ENCODE peak calls at places on chromosomes 1 and 21, in nine cellular contexts. One of them, this sample, is unnamed.

GRCh38 chr21:45937721-45938452 is 43.7 kb upstream of the COL6A1 start:
- DNase-seq in fibroblast of lung: no peak
- DNase-seq in NB4: no peak
- DNase-seq in hepatocyte: no peak
- DNase-seq in HFF-Myc: no peak
- DNase-seq in esophagus squamous epithelium: no peak
- DNase-seq in thyroid gland: no peak
- DNase-seq in prostate gland: no peak
- DNase-seq in coronary artery: no peak
- DNase-seq in this sample: no peak

GRCh38 chr1:21289700-21290545 is at the start of gene ECE1:
- DNase-seq in fibroblast of lung: no peak
- DNase-seq in NB4: peak
- DNase-seq in hepatocyte: peak
- DNase-seq in HFF-Myc: no peak
- DNase-seq in esophagus squamous epithelium: no peak
- DNase-seq in thyroid gland: peak
- DNase-seq in prostate gland: no peak
- DNase-seq in coronary artery: peak
- DNase-seq in this sample: peak

GRCh38 chr1:77253211-77253610 is 28.6 kb upstream of the AK5 start:
- DNase-seq in fibroblast of lung: no peak
- DNase-seq in NB4: no peak
- DNase-seq in hepatocyte: no peak
- DNase-seq in HFF-Myc: no peak
- DNase-seq in esophagus squamous epithelium: no peak
- DNase-seq in thyroid gland: no peak
- DNase-seq in prostate gland: no peak
- DNase-seq in coronary artery: no peak
- DNase-seq in this sample: no peak

GRCh38 chr1:59678809-59679228 is 135.9 kb upstream of the HOOK1 start:
- DNase-seq in fibroblast of lung: peak
- DNase-seq in NB4: peak
- DNase-seq in hepatocyte: no peak
- DNase-seq in HFF-Myc: peak
- DNase-seq in esophagus squamous epithelium: no peak
- DNase-seq in thyroid gland: peak
- DNase-seq in prostate gland: no peak
- DNase-seq in coronary artery: no peak
- DNase-seq in this sample: peak

GRCh38 chr1:83834621-83835264 is 164.2 kb downstream of the TTLL7 start:
- DNase-seq in fibroblast of lung: no peak
- DNase-seq in NB4: no peak
- DNase-seq in hepatocyte: no peak
- DNase-seq in HFF-Myc: no peak
- DNase-seq in esophagus squamous epithelium: no peak
- DNase-seq in thyroid gland: no peak
- DNase-seq in prostate gland: no peak
- DNase-seq in coronary artery: no peak
- DNase-seq in this sample: no peak

GRCh38 chr1:212959266-212960220 is 9.2 kb downstream of the VASH2 start:
- DNase-seq in fibroblast of lung: no peak
- DNase-seq in NB4: peak
- DNase-seq in hepatocyte: no peak
- DNase-seq in HFF-Myc: no peak
- DNase-seq in esophagus squamous epithelium: no peak
- DNase-seq in thyroid gland: no peak
- DNase-seq in prostate gland: no peak
- DNase-seq in coronary artery: no peak
- DNase-seq in this sample: no peak

GRCh38 chr1:221925947-221926346 is 184.1 kb upstream of the DUSP10 start:
- DNase-seq in fibroblast of lung: no peak
- DNase-seq in NB4: no peak
- DNase-seq in hepatocyte: no peak
- DNase-seq in HFF-Myc: no peak
- DNase-seq in esophagus squamous epithelium: no peak
- DNase-seq in thyroid gland: no peak
- DNase-seq in prostate gland: no peak
- DNase-seq in coronary artery: no peak
- DNase-seq in this sample: no peak

GRCh38 chr21:45055861-45056260 is 18.5 kb upstream of the ADARB1 start:
- DNase-seq in fibroblast of lung: peak
- DNase-seq in NB4: peak
- DNase-seq in hepatocyte: no peak
- DNase-seq in HFF-Myc: no peak
- DNase-seq in esophagus squamous epithelium: no peak
- DNase-seq in thyroid gland: no peak
- DNase-seq in prostate gland: no peak
- DNase-seq in coronary artery: no peak
- DNase-seq in this sample: peak

GRCh38 chr1:58430355-58431335 is 115.9 kb downstream of the OMA1 start:
- DNase-seq in fibroblast of lung: no peak
- DNase-seq in NB4: no peak
- DNase-seq in hepatocyte: no peak
- DNase-seq in HFF-Myc: no peak
- DNase-seq in esophagus squamous epithelium: no peak
- DNase-seq in thyroid gland: no peak
- DNase-seq in prostate gland: no peak
- DNase-seq in coronary artery: no peak
- DNase-seq in this sample: peak

DNA sequence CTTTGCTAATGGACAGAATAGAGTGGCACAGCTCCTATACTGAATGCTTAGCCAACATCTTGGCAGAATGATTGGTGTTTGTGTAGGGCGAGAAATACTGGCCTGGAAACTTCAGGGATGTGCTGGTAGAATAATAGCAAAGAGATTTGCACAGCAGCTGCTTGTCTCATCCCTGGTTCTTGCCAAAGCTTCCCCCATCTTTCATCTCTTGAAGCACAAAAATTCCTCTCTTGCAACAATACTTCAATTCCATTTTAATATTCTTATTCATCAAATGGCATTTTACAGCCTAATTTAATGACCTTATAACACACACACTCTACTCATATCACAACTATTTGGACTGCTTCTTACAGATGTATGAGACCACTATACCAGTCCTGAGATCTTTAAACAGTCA is 37.7 kb downstream of the LHX8 start:
- DNase-seq in fibroblast of lung: no peak
- DNase-seq in NB4: no peak
- DNase-seq in hepatocyte: no peak
- DNase-seq in HFF-Myc: no peak
- DNase-seq in esophagus squamous epithelium: no peak
- DNase-seq in thyroid gland: no peak
- DNase-seq in prostate gland: no peak
- DNase-seq in coronary artery: no peak
- DNase-seq in this sample: no peak
- H3K4me3 ChIP-seq in fibroblast of lung: no peak
- H3K4me3 ChIP-seq in NB4: no peak
- H3K4me3 ChIP-seq in hepatocyte: no peak
- H3K4me3 ChIP-seq in HFF-Myc: no peak
- H3K4me3 ChIP-seq in esophagus squamous epithelium: no peak
- H3K4me3 ChIP-seq in thyroid gland: no peak
- H3K4me3 ChIP-seq in prostate gland: no peak
- H3K4me3 ChIP-seq in coronary artery: no peak
- H3K4me3 ChIP-seq in this sample: no peak

GRCh38 chr1:150563340-150564038 is 14.3 kb downstream of the ADAMTSL4 start:
- DNase-seq in fibroblast of lung: no peak
- DNase-seq in NB4: no peak
- DNase-seq in hepatocyte: peak
- DNase-seq in HFF-Myc: no peak
- DNase-seq in esophagus squamous epithelium: no peak
- DNase-seq in thyroid gland: peak
- DNase-seq in prostate gland: peak
- DNase-seq in coronary artery: peak
- DNase-seq in this sample: no peak
- TF ChIP-seq CTCF in fibroblast of lung: no peak
- TF ChIP-seq CTCF in NB4: no peak
- TF ChIP-seq CTCF in hepatocyte: no peak
- TF ChIP-seq CTCF in HFF-Myc: no peak
- TF ChIP-seq CTCF in esophagus squamous epithelium: no peak
- TF ChIP-seq CTCF in thyroid gland: no peak
- TF ChIP-seq CTCF in prostate gland: no peak
- TF ChIP-seq CTCF in coronary artery: no peak
- TF ChIP-seq CTCF in this sample: no peak

DNA sequence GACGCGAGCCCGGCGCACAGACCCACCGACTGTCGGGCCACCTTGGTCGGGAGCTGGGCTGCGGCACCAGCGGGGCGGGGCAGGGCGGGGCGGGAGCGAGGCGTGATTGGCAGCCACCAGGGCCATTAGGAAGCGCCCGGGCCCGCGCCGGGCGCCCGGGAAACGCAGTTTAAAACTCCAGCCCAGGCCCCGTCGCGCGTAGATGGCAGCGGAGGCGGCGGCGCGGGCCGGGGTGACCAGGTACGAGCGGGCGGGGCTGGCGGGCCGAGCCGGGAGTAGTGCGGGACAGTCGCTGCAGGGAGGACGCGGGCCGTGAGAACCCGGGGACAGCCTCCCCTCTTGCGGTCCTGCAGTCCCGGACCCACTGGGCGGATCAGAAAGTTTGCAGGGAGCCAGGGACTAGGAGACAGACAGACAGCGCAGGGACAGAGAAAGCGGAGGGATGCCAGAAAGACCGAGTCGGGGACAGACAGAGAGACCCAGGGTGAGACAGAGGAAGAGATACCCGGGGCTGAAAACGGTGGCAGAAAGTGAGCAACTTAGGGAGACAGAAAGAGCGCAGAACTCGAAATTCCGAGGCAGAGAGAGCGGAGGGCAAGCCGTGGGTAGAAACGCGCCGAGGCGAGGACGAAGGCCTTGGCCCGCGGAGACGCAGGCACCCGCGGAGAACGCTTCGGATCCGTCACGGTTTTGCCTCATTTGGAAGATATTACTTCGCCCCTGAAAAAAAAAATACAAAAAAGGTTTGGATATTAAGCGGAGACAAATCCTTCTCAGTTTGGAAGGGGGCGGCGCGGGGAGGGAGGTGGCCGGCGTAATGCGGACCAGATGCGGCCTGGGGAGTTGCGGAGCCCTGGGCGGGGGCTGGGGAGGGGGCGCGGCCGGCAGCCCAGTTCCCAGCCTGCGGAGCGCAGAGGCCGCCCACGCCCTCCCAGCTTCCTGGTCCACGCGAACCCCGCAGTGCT is at the start of gene DMBX1:
- DNase-seq in fibroblast of lung: no peak
- DNase-seq in NB4: no peak
- DNase-seq in hepatocyte: peak
- DNase-seq in HFF-Myc: no peak
- DNase-seq in esophagus squamous epithelium: no peak
- DNase-seq in thyroid gland: peak
- DNase-seq in prostate gland: peak
- DNase-seq in coronary artery: no peak
- DNase-seq in this sample: peak
- H3K4me3 ChIP-seq in fibroblast of lung: no peak
- H3K4me3 ChIP-seq in NB4: no peak
- H3K4me3 ChIP-seq in hepatocyte: no peak
- H3K4me3 ChIP-seq in HFF-Myc: peak
- H3K4me3 ChIP-seq in esophagus squamous epithelium: peak
- H3K4me3 ChIP-seq in thyroid gland: peak
- H3K4me3 ChIP-seq in prostate gland: peak
- H3K4me3 ChIP-seq in coronary artery: peak
- H3K4me3 ChIP-seq in this sample: peak

DNA sequence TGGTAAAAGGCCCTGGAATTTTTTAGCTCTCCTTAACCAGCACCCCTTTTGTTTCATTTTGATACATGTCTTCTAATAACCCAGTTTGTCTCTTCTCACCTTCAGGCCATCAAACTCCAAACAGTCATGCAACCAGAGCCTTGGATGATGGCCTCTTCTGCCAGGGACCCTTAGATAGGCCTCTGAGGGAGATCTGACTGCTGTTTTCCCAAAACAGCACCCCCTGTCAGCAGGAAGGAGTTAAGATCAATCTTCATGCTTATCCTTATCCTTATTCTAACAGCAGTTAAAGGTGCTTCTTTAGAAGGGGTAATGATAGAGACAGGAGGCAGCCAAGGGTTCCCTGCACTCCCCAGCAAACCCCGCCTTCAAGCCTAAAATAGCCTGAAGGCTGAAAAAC is 49.5 kb upstream of the VANGL1 start:
- DNase-seq in fibroblast of lung: no peak
- DNase-seq in NB4: no peak
- DNase-seq in hepatocyte: no peak
- DNase-seq in HFF-Myc: no peak
- DNase-seq in esophagus squamous epithelium: no peak
- DNase-seq in thyroid gland: no peak
- DNase-seq in prostate gland: no peak
- DNase-seq in coronary artery: no peak
- DNase-seq in this sample: no peak
- TF ChIP-seq CTCF in fibroblast of lung: no peak
- TF ChIP-seq CTCF in NB4: no peak
- TF ChIP-seq CTCF in hepatocyte: no peak
- TF ChIP-seq CTCF in HFF-Myc: peak
- TF ChIP-seq CTCF in esophagus squamous epithelium: no peak
- TF ChIP-seq CTCF in thyroid gland: no peak
- TF ChIP-seq CTCF in prostate gland: no peak
- TF ChIP-seq CTCF in coronary artery: no peak
- TF ChIP-seq CTCF in this sample: no peak

GRCh38 chr1:226085675-226086074 is 23.2 kb downstream of the H3-3A start:
- DNase-seq in fibroblast of lung: no peak
- DNase-seq in NB4: no peak
- DNase-seq in hepatocyte: no peak
- DNase-seq in HFF-Myc: no peak
- DNase-seq in esophagus squamous epithelium: no peak
- DNase-seq in thyroid gland: no peak
- DNase-seq in prostate gland: no peak
- DNase-seq in coronary artery: no peak
- DNase-seq in this sample: no peak

GRCh38 chr1:226086776-226087175 is 24.3 kb downstream of the H3-3A start:
- DNase-seq in fibroblast of lung: no peak
- DNase-seq in NB4: no peak
- DNase-seq in hepatocyte: no peak
- DNase-seq in HFF-Myc: no peak
- DNase-seq in esophagus squamous epithelium: no peak
- DNase-seq in thyroid gland: no peak
- DNase-seq in prostate gland: no peak
- DNase-seq in coronary artery: no peak
- DNase-seq in this sample: no peak

GRCh38 chr1:226083303-226084101 is 21.0 kb downstream of the H3-3A start:
- DNase-seq in fibroblast of lung: peak
- DNase-seq in NB4: peak
- DNase-seq in hepatocyte: peak
- DNase-seq in HFF-Myc: no peak
- DNase-seq in esophagus squamous epithelium: peak
- DNase-seq in thyroid gland: peak
- DNase-seq in prostate gland: peak
- DNase-seq in coronary artery: peak
- DNase-seq in this sample: peak

GRCh38 chr1:226082587-226082917 is 20.0 kb downstream of the H3-3A start:
- DNase-seq in fibroblast of lung: no peak
- DNase-seq in NB4: no peak
- DNase-seq in hepatocyte: no peak
- DNase-seq in HFF-Myc: no peak
- DNase-seq in esophagus squamous epithelium: no peak
- DNase-seq in thyroid gland: no peak
- DNase-seq in prostate gland: no peak
- DNase-seq in coronary artery: no peak
- DNase-seq in this sample: no peak

GRCh38 chr1:226082959-226083302 is 20.4 kb downstream of the H3-3A start:
- DNase-seq in fibroblast of lung: peak
- DNase-seq in NB4: peak
- DNase-seq in hepatocyte: peak
- DNase-seq in HFF-Myc: no peak
- DNase-seq in esophagus squamous epithelium: no peak
- DNase-seq in thyroid gland: peak
- DNase-seq in prostate gland: peak
- DNase-seq in coronary artery: peak
- DNase-seq in this sample: peak
- H3K4me3 ChIP-seq in fibroblast of lung: peak
- H3K4me3 ChIP-seq in NB4: peak
- H3K4me3 ChIP-seq in hepatocyte: peak
- H3K4me3 ChIP-seq in HFF-Myc: peak
- H3K4me3 ChIP-seq in esophagus squamous epithelium: peak
- H3K4me3 ChIP-seq in thyroid gland: peak
- H3K4me3 ChIP-seq in prostate gland: peak
- H3K4me3 ChIP-seq in coronary artery: peak
- H3K4me3 ChIP-seq in this sample: peak

GRCh38 chr1:235557495-235557894 is 53.2 kb upstream of the B3GALNT2 start:
- DNase-seq in fibroblast of lung: no peak
- DNase-seq in NB4: peak
- DNase-seq in hepatocyte: no peak
- DNase-seq in HFF-Myc: no peak
- DNase-seq in esophagus squamous epithelium: no peak
- DNase-seq in thyroid gland: no peak
- DNase-seq in prostate gland: no peak
- DNase-seq in coronary artery: no peak
- DNase-seq in this sample: no peak
- TF ChIP-seq CTCF in fibroblast of lung: no peak
- TF ChIP-seq CTCF in NB4: peak
- TF ChIP-seq CTCF in hepatocyte: no peak
- TF ChIP-seq CTCF in HFF-Myc: peak
- TF ChIP-seq CTCF in esophagus squamous epithelium: no peak
- TF ChIP-seq CTCF in thyroid gland: no peak
- TF ChIP-seq CTCF in prostate gland: no peak
- TF ChIP-seq CTCF in coronary artery: no peak
- TF ChIP-seq CTCF in this sample: no peak